ENCODE peak calls at places on chromosomes 6 and 20, in six cellular contexts. I is A549, R is tibial nerve, M is ovary, N is uterus, L is esophagus squamous epithelium. S is an unnamed sample.

GRCh38 chr6:106167105-106167814 is 81.1 kb downstream of the PRDM1 start:
- DNase-seq in R (no peak), M (no peak), L (no peak), I (no peak), N (no peak), S (no peak)

GRCh38 chr6:12309070-12309469 is 18.9 kb downstream of the EDN1 start:
- DNase-seq in R (no peak), L (no peak), N (no peak), M (no peak), I (peak; percentile 52), S (no peak)

GRCh38 chr6:70136996-70137395 is 165.9 kb downstream of the COL9A1 start:
- DNase-seq in M (no peak), R (no peak), L (no peak), N (no peak), I (no peak), S (no peak)

GRCh38 chr6:102950967-102951366 is 1557.5 kb downstream of the GRIK2 start:
- DNase-seq in L (no peak), M (no peak), R (no peak), I (no peak), N (no peak), S (no peak)

GRCh38 chr6:122696079-122696478 is 83.4 kb upstream of the FABP7 start:
- DNase-seq in I (no peak), M (no peak), L (no peak), R (no peak), N (no peak), S (no peak)

GRCh38 chr6:108113557-108114519 is 39.3 kb upstream of the OSTM1 start:
- DNase-seq in I (peak; percentile 34), L (no peak), M (no peak), R (peak; percentile 60), N (peak; percentile 16), S (no peak)

GRCh38 chr20:62704341-62704948 is 4.2 kb upstream of the NTSR1 start:
- DNase-seq in R (peak; percentile 85), L (peak; percentile 16), I (peak; percentile 66), M (peak; percentile 83), N (peak; percentile 62), S (peak; percentile 88)

GRCh38 chr6:67666177-67666964 is 968.7 kb upstream of the ADGRB3 start:
- DNase-seq in M (no peak), I (no peak), N (no peak), R (no peak), L (no peak), S (no peak)

GRCh38 chr6:40887904-40888303 is 151.1 kb downstream of the UNC5CL start:
- DNase-seq in L (no peak), R (no peak), M (no peak), I (no peak), N (no peak), S (no peak)

GRCh38 chr6:34288581-34288980 is 39.8 kb upstream of the SMIM29 start:
- DNase-seq in I (no peak), L (no peak), R (no peak), M (no peak), N (no peak), S (no peak)

GRCh38 chr6:158031445-158032353 is 50.0 kb downstream of the SYNJ2 start:
- DNase-seq in N (peak; percentile 55), R (peak; percentile 27), L (no peak), I (peak; percentile 68), M (no peak), S (peak; percentile 55)

GRCh38 chr6:163589401-163589800 is 174.9 kb downstream of the QKI start:
- DNase-seq in N (no peak), L (no peak), I (no peak), R (no peak), M (no peak), S (no peak)

GRCh38 chr20:46195264-46196038 is 77.3 kb downstream of the CD40 start:
- DNase-seq in I (no peak), M (no peak), N (no peak), R (no peak), L (no peak), S (no peak)

GRCh38 chr20:5402903-5403531 is 86.3 kb upstream of the PROKR2 start:
- DNase-seq in L (no peak), R (no peak), M (no peak), I (peak; percentile 53), N (no peak), S (no peak)

GRCh38 chr6:35552285-35552917 is 39.7 kb upstream of the TULP1 start:
- DNase-seq in R (no peak), N (no peak), I (peak; percentile 51), L (no peak), M (no peak), S (peak; percentile 53)

GRCh38 chr20:47571426-47571825 is 69.7 kb downstream of the NCOA3 start:
- DNase-seq in I (no peak), M (no peak), R (no peak), N (no peak), L (no peak), S (no peak)

GRCh38 chr6:139409026-139409425 is 34.6 kb upstream of the CITED2 start:
- DNase-seq in I (no peak), N (no peak), M (no peak), R (no peak), L (no peak), S (no peak)

GRCh38 chr6:148044261-148044731 is 298.3 kb upstream of the SASH1 start:
- DNase-seq in I (no peak), M (no peak), R (no peak), N (no peak), L (no peak), S (no peak)

GRCh38 chr6:76770166-76770565 is 693.1 kb downstream of the HTR1B start:
- DNase-seq in M (no peak), N (no peak), L (no peak), I (no peak), R (no peak), S (no peak)

GRCh38 chr6:38671885-38672467 is 31.0 kb downstream of the GLO1 start:
- DNase-seq in M (no peak), N (no peak), R (peak; percentile 24), I (peak; percentile 43), L (no peak), S (no peak)

GRCh38 chr6:54535568-54535967 is 227.3 kb downstream of the TINAG start:
- DNase-seq in I (no peak), L (no peak), N (no peak), R (no peak), M (no peak), S (no peak)

GRCh38 chr6:157272866-157273755 is 50.2 kb downstream of the TMEM242 start:
- DNase-seq in R (peak; percentile 24), I (no peak), N (no peak), L (no peak), M (no peak), S (no peak)

GRCh38 chr6:165832471-165832836 is 169.4 kb upstream of the PDE10A start:
- DNase-seq in N (no peak), M (no peak), L (no peak), I (no peak), R (no peak), S (no peak)

DNA sequence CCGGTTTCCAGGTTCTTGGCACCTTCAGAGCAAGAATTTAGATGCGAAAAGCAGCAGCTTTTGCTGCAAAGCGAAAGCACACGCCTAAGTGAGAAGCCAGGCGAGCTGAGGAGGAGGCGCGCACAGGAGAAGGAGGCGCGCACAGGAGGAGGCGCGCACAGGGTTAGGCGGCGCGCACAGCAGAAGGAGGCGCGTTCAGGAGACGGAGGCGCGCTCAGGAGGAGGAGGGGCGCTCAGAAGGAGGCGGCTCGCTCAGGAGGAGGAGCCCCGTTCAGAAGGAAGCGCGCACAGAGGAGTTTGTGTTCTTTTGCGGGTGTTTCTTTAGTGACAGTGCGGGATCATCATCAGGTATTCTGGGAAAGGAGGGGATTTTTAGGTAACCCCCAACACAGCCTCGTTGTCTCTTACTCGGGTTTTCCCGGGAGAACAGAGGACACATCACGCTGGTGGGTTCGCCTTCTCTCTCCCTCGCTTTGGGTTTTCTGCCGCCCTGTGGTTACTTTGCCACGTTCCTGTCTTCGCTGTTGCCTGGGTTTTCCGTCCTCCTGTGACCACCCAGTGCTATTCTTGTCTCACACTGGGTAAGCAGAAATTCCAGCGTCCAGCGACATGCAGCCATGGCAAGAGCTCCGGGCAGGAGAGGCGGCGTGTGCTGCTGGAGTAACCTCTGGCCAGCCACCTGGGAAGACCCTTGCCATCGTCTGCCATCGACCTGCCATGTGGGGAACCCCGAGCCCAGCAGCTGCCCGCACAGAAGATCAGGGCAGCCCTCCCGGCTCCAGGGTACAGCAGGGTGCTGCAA is 47.0 kb downstream of the WDR27 start:
- DNase-seq in R (peak; percentile 63), I (peak; percentile 32), M (peak; percentile 78), L (no peak), N (peak; percentile 79), S (peak; percentile 77)
- TF ChIP-seq POLR2A in R (peak; percentile 53), I (no peak), M (peak; percentile 20), L (peak; percentile 46), N (peak; percentile 54), S (no peak)

DNA sequence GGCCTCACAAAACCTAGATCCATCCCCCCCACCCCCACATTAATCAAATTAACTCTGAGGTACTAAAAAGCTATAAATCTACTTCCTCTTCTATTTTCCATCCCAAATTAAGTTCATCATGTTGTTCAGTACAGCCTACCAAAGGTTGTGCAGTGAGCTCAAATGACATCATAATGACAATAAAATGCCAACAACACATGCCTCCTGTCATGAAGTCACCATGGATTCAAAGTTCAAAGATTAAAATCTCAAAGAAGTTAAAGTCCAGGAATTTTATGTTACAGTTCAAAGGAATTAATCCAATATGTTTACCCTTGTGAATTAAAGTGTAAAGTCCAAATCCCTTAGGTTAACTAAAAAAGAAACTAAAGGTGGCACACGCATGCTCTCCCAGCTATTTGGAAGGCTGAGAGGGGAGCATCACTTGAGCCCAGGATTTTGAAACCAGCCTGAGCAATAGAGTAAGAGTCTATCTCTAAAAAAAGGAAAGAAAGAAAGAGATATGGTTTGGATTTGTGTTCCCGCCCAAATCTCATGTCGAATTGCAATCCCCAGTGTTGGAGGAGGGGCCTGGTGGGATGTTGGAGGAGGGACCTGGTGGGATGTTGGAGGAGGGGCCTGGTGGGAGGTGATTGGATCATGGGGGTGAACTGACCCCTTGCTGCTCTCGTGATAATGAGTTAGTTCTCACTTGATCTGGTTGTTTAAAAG is 25.7 kb upstream of the SIRT5 start:
- DNase-seq in M (no peak), L (no peak), R (no peak), I (no peak), N (no peak), S (no peak)
- TF ChIP-seq POLR2A in M (no peak), L (no peak), R (no peak), I (no peak), N (no peak), S (no peak)

DNA sequence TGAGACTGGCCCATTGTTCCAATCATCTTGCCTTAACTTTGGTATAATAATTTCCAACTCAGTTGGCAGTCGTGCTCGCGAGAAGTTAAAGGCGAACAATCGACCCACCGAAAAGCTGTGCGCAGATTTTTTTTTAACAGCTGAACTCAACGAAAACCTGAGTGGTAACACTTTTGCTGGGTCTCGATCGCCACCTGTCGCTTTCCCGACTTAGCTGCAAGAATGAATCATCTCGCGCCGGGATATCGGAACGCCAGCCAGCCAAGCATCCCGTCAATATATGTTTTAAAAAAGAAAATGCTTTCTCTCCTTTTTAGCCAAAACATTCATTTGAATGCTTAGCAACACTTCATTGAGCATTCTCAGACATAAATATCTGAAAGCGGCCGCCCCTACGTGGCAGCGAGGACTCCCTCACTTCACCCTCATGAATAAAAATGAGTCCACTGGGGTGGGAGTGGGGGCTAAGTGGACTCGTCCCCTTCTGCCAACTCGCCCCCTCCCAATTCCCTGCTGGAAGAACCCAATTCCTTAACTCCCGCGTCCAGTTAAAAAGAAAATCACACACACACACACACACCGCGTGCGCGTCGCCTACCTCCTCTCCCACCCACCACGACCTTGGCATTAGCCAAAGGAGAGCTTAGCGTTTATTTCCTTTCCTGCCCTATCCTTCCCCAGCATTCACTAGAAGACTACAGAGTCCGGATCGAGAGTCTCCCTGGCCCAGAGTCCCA is 1.5 kb downstream of the COL12A1 start:
- DNase-seq in N (peak; percentile 86), M (peak; percentile 90), I (peak; percentile 79), R (peak; percentile 74), L (no peak), S (peak; percentile 69)
- TF ChIP-seq POLR2A in N (no peak), M (no peak), I (no peak), R (no peak), L (no peak), S (no peak)

GRCh38 chr6:21596379-21597242 is 3.1 kb downstream of the SOX4 start:
- DNase-seq in M (peak; percentile 81), I (peak; percentile 67), R (peak; percentile 24), L (no peak), N (peak; percentile 61), S (peak; percentile 31)
- TF ChIP-seq POLR2A in M (no peak), I (no peak), R (no peak), L (peak; percentile 3), N (no peak), S (no peak)